ENCODE peak calls at places on chromosomes 16 and 17, in four cellular contexts. One of them, this sample, is unnamed.

GRCh38 chr16:22948058-22948602 is 134.2 kb downstream of the HS3ST2 start:
- DNase-seq in cardiac muscle cell: no peak
- DNase-seq in WERI-Rb-1: no peak
- DNase-seq in C1 segment of cervical spinal cord: peak
- DNase-seq in this sample: no peak

GRCh38 chr17:61157246-61157887 is 242.3 kb upstream of the TBX2 start:
- DNase-seq in WERI-Rb-1: peak
- DNase-seq in C1 segment of cervical spinal cord: peak
- DNase-seq in cardiac muscle cell: no peak
- DNase-seq in this sample: peak

GRCh38 chr17:51372345-51373004 is 112.1 kb downstream of the UTP18 start:
- DNase-seq in C1 segment of cervical spinal cord: peak
- DNase-seq in cardiac muscle cell: no peak
- DNase-seq in WERI-Rb-1: peak
- DNase-seq in this sample: peak

GRCh38 chr16:48432136-48432535 is 46.9 kb upstream of the SIAH1 start:
- DNase-seq in WERI-Rb-1: no peak
- DNase-seq in cardiac muscle cell: no peak
- DNase-seq in C1 segment of cervical spinal cord: no peak
- DNase-seq in this sample: no peak

GRCh38 chr16:79146-80054 is 1.4 kb downstream of the MPG start:
- DNase-seq in WERI-Rb-1: no peak
- DNase-seq in cardiac muscle cell: no peak
- DNase-seq in C1 segment of cervical spinal cord: no peak
- DNase-seq in this sample: no peak

GRCh38 chr17:4236456-4236855 is 27.3 kb downstream of the ANKFY1 start:
- DNase-seq in cardiac muscle cell: no peak
- DNase-seq in C1 segment of cervical spinal cord: no peak
- DNase-seq in WERI-Rb-1: no peak
- DNase-seq in this sample: no peak

GRCh38 chr16:80794071-80794470 is 10.3 kb downstream of the CDYL2 start:
- DNase-seq in C1 segment of cervical spinal cord: no peak
- DNase-seq in WERI-Rb-1: no peak
- DNase-seq in cardiac muscle cell: no peak
- DNase-seq in this sample: no peak

GRCh38 chr16:71732587-71732986 is 8.1 kb upstream of the PHLPP2 start:
- DNase-seq in WERI-Rb-1: no peak
- DNase-seq in C1 segment of cervical spinal cord: no peak
- DNase-seq in cardiac muscle cell: no peak
- DNase-seq in this sample: no peak

GRCh38 chr17:61389670-61390478 is 9.8 kb upstream of the TBX2 start:
- DNase-seq in WERI-Rb-1: peak
- DNase-seq in C1 segment of cervical spinal cord: peak
- DNase-seq in cardiac muscle cell: peak
- DNase-seq in this sample: peak

GRCh38 chr16:74500907-74501306 is 79.6 kb upstream of the CLEC18B start:
- DNase-seq in WERI-Rb-1: no peak
- DNase-seq in C1 segment of cervical spinal cord: no peak
- DNase-seq in cardiac muscle cell: no peak
- DNase-seq in this sample: no peak

GRCh38 chr16:17578921-17579876 is 108.4 kb upstream of the XYLT1 start:
- DNase-seq in cardiac muscle cell: peak
- DNase-seq in C1 segment of cervical spinal cord: peak
- DNase-seq in WERI-Rb-1: peak
- DNase-seq in this sample: peak

GRCh38 chr16:75264999-75265910 is 13.8 kb upstream of the BCAR1 start:
- DNase-seq in cardiac muscle cell: no peak
- DNase-seq in WERI-Rb-1: no peak
- DNase-seq in C1 segment of cervical spinal cord: peak
- DNase-seq in this sample: no peak

GRCh38 chr17:38579934-38580333 is 25.8 kb downstream of the SRCIN1 start:
- DNase-seq in WERI-Rb-1: peak
- DNase-seq in C1 segment of cervical spinal cord: peak
- DNase-seq in cardiac muscle cell: peak
- DNase-seq in this sample: peak

GRCh38 chr17:75244133-75244866 is 17.1 kb downstream of the GGA3 start:
- DNase-seq in cardiac muscle cell: no peak
- DNase-seq in WERI-Rb-1: no peak
- DNase-seq in C1 segment of cervical spinal cord: no peak
- DNase-seq in this sample: no peak

GRCh38 chr17:58363457-58364185 is 11.6 kb upstream of the SUPT4H1 start:
- DNase-seq in C1 segment of cervical spinal cord: no peak
- DNase-seq in WERI-Rb-1: no peak
- DNase-seq in cardiac muscle cell: no peak
- DNase-seq in this sample: no peak

GRCh38 chr17:6239237-6239798 is 169.1 kb downstream of the WSCD1 start:
- DNase-seq in WERI-Rb-1: no peak
- DNase-seq in C1 segment of cervical spinal cord: peak
- DNase-seq in cardiac muscle cell: no peak
- DNase-seq in this sample: no peak

GRCh38 chr16:28494141-28494851 is at the start of gene APOBR:
- DNase-seq in C1 segment of cervical spinal cord: peak
- DNase-seq in WERI-Rb-1: no peak
- DNase-seq in cardiac muscle cell: no peak
- DNase-seq in this sample: no peak

GRCh38 chr16:85449885-85450245 is 163.3 kb upstream of the GSE1 start:
- DNase-seq in WERI-Rb-1: no peak
- DNase-seq in cardiac muscle cell: no peak
- DNase-seq in C1 segment of cervical spinal cord: no peak
- DNase-seq in this sample: no peak

GRCh38 chr17:41863074-41863843 is 2.0 kb downstream of the KLHL11 start:
- DNase-seq in C1 segment of cervical spinal cord: no peak
- DNase-seq in WERI-Rb-1: no peak
- DNase-seq in cardiac muscle cell: no peak
- DNase-seq in this sample: no peak

GRCh38 chr16:81515281-81515680 is 70.7 kb downstream of the CMIP start:
- DNase-seq in WERI-Rb-1: no peak
- DNase-seq in cardiac muscle cell: no peak
- DNase-seq in C1 segment of cervical spinal cord: no peak
- DNase-seq in this sample: no peak

This sample was measured in SK-N-DZ.